ENCODE peak calls at places on chromosome 3, in four cellular contexts. Z is CD8-positive, alpha-beta memory T cell; H is HAP-1; T is prostate gland. W is an unnamed sample.

GRCh38 chr3:132979606-132980005 is 58.6 kb upstream of the TMEM108 start:
- DNase-seq in Z (no peak), H (no peak), T (no peak), W (no peak)

GRCh38 chr3:16305121-16305541 is 40.1 kb downstream of the OXNAD1 start:
- DNase-seq in Z (peak), H (no peak), T (no peak), W (no peak)

GRCh38 chr3:37189109-37189508 is 14.7 kb upstream of the LRRFIP2 start:
- DNase-seq in Z (no peak), H (no peak), T (no peak), W (no peak)

GRCh38 chr3:15042936-15043335 is 22.2 kb downstream of the MRPS25 start:
- DNase-seq in Z (no peak), H (no peak), T (no peak), W (peak)

GRCh38 chr3:150078983-150079739 is 108.5 kb upstream of the PFN2 start:
- DNase-seq in Z (no peak), H (no peak), T (no peak), W (peak)

GRCh38 chr3:38634133-38634532 is 15.4 kb downstream of the SCN5A start:
- DNase-seq in Z (no peak), H (no peak), T (no peak), W (peak)

GRCh38 chr3:139128803-139129202 is 84.1 kb upstream of the PRR23C start:
- DNase-seq in Z (no peak), H (no peak), T (no peak), W (peak)

GRCh38 chr3:172856766-172857742 is 106.5 kb downstream of the ECT2 start:
- DNase-seq in Z (no peak), H (no peak), T (no peak), W (no peak)

GRCh38 chr3:135539854-135540253 is 425.7 kb upstream of the PPP2R3A start:
- DNase-seq in Z (no peak), H (no peak), T (no peak), W (no peak)

GRCh38 chr3:11050666-11051323 is 58.2 kb downstream of the SLC6A1 start:
- DNase-seq in Z (no peak), H (no peak), T (no peak), W (no peak)

GRCh38 chr3:112793311-112794081 is 53.2 kb downstream of the CD200R1L start:
- DNase-seq in Z (no peak), H (no peak), T (no peak), W (no peak)

GRCh38 chr3:49553690-49554634 is at the start of gene BSN:
- DNase-seq in Z (peak), H (peak), T (peak), W (peak)

GRCh38 chr3:191915717-191916116 is 454.8 kb downstream of the PYDC2 start:
- DNase-seq in Z (no peak), H (no peak), T (no peak), W (no peak)

DNA sequence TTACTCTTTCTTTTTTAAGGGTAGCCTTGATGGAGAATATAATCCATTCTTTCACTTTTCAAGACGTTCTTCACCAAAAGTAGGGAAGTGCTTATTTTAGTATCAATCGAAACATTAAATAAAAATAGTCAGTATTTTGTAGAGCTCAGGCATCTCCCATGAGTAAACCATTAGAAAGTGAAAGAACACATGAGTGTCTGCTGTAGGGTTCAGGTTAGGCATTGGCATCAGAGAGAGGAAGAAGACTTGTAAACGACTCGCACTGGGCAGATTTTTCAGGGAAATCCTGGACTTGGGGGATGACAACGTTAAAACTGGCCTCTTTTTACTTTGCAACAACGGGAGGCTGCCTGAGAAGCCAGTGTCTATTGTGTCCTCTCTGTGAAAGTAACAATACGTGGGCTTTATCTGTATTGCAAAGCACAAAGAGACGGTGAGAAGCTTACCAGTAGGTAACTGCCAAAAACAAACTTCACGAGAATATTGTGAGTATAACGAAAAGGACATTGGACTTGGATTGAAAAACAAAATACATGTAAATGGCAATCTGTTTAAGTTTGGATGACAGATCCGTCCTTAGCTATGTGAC is 451.7 kb downstream of the PYDC2 start:
- DNase-seq in Z (no peak), H (no peak), T (no peak), W (no peak)
- H3K4me3 ChIP-seq in Z (no peak), H (no peak), T (no peak), W (no peak)

GRCh38 chr3:134029256-134029733 is 430 bp downstream of the SLCO2A1 start:
- DNase-seq in Z (no peak), H (no peak), T (no peak), W (peak)
- H3K4me3 ChIP-seq in Z (no peak), H (peak), T (peak), W (peak)

DNA sequence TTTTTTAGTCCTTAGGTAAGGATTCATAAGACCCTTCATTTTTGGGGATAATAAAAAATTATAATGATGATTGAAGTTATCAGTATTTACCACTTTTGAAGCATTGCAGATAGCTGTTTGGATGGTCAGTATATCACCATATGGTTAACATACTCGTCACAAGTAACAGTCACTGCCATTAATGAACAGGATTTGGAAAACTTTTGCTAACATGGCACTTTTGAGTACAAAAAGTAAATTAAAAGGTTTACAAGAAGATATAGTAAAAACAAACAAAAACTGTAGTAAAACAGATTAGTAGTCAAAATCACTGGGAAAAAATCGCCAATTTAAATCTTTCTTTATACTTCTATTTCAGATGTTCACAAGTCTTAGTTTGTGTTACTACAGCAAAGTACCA is 37.8 kb upstream of the ST3GAL6 start:
- DNase-seq in Z (no peak), H (no peak), T (no peak), W (no peak)
- H3K4me3 ChIP-seq in Z (no peak), H (no peak), T (no peak), W (no peak)

GRCh38 chr3:47476644-47477199 is 981 bp upstream of the SCAP start:
- DNase-seq in Z (no peak), H (no peak), T (no peak), W (no peak)
- H3K4me3 ChIP-seq in Z (peak), H (peak), T (no peak), W (peak)

GRCh38 chr3:184755315-184755731 is 43.5 kb upstream of the MAGEF1 start:
- DNase-seq in Z (no peak), H (no peak), T (no peak), W (no peak)

GRCh38 chr3:184759666-184760200 is 47.9 kb upstream of the MAGEF1 start:
- DNase-seq in Z (no peak), H (no peak), T (no peak), W (no peak)

GRCh38 chr3:184756151-184756681 is 44.4 kb upstream of the MAGEF1 start:
- DNase-seq in Z (no peak), H (no peak), T (no peak), W (no peak)

GRCh38 chr3:184758056-184758455 is 46.2 kb upstream of the MAGEF1 start:
- DNase-seq in Z (peak), H (no peak), T (no peak), W (no peak)

GRCh38 chr3:184757010-184757651 is 45.3 kb upstream of the MAGEF1 start:
- DNase-seq in Z (peak), H (no peak), T (no peak), W (peak)
- H3K4me3 ChIP-seq in Z (no peak), H (no peak), T (no peak), W (peak)

GRCh38 chr3:22371036-22371435 is 620.0 kb upstream of the ZNF385D start:
- DNase-seq in Z (no peak), H (no peak), T (no peak), W (no peak)

GRCh38 chr3:22373827-22374226 is 622.8 kb upstream of the ZNF385D start:
- DNase-seq in Z (no peak), H (no peak), T (no peak), W (no peak)

GRCh38 chr3:22373182-22373581 is 622.2 kb upstream of the ZNF385D start:
- DNase-seq in Z (no peak), H (no peak), T (no peak), W (no peak)

GRCh38 chr3:22372292-22372949 is 621.4 kb upstream of the ZNF385D start:
- DNase-seq in Z (no peak), H (no peak), T (no peak), W (no peak)

DNA sequence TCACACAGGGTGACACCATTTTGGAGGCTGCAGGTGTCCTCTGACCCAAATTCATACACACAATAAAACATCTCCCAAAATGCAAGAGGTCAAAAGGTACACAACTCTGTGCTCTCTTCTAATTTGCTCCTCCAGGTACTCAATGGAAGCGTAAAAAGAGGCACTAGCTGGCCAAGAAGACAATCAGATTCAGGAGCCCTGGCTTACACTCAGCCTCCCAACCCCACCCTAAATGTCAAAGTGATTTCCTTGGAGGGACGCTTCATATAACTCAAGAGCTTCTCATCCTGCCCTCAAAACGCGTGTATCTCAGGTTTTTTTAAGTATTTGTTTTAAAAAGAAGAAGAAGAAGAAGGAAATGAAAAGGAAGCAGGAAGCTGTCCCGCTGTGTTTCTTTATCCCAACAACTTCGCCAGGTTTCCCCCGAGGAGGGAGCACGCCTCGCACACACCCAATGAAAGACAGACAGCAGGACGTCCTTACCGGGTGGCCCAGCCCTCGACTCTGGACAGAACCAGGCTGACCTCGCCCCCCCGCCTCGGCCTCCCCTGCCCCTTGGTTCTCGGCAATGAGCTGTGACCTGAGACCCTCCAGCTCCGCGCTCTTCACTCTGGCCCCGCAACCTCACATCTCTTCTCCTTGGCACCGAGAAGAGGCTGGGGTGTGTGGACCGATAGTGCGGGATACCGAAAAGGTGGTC is 620.7 kb upstream of the ZNF385D start:
- DNase-seq in Z (no peak), H (no peak), T (no peak), W (no peak)
- H3K4me3 ChIP-seq in Z (no peak), H (no peak), T (no peak), W (no peak)

W was measured in AG10803.